ENCODE peak calls at places on chromosomes 12 and 14, in four cellular contexts. One of them, this sample, is unnamed.
A peak's percentile ranks its signal among the peaks of the same experiment; 100 is the strongest.

GRCh38 chr12:18243238-18243637 is 18.1 kb upstream of the PIK3C2G start:
- DNase-seq in germinal center: no peak
- DNase-seq in CD4-positive, CD25-positive, alpha-beta regulatory T cell: no peak
- DNase-seq in NB4: no peak
- DNase-seq in this sample: no peak

GRCh38 chr14:22472935-22473854 is 115.8 kb downstream of the DAD1 start:
- DNase-seq in germinal center: peak; percentile 59
- DNase-seq in CD4-positive, CD25-positive, alpha-beta regulatory T cell: no peak
- DNase-seq in NB4: peak; percentile 90
- DNase-seq in this sample: no peak

GRCh38 chr14:59262717-59263469 is 74.4 kb downstream of the DAAM1 start:
- DNase-seq in germinal center: no peak
- DNase-seq in CD4-positive, CD25-positive, alpha-beta regulatory T cell: no peak
- DNase-seq in NB4: no peak
- DNase-seq in this sample: peak; percentile 2

GRCh38 chr12:52533686-52534470 is 13.7 kb upstream of the KRT5 start:
- DNase-seq in germinal center: no peak
- DNase-seq in CD4-positive, CD25-positive, alpha-beta regulatory T cell: no peak
- DNase-seq in NB4: no peak
- DNase-seq in this sample: no peak

GRCh38 chr14:82806426-82806825 is 1272.8 kb upstream of the SEL1L start:
- DNase-seq in germinal center: no peak
- DNase-seq in CD4-positive, CD25-positive, alpha-beta regulatory T cell: no peak
- DNase-seq in NB4: no peak
- DNase-seq in this sample: no peak

GRCh38 chr12:107515446-107515958 is 170.1 kb upstream of the PWP1 start:
- DNase-seq in germinal center: no peak
- DNase-seq in CD4-positive, CD25-positive, alpha-beta regulatory T cell: no peak
- DNase-seq in NB4: peak; percentile 83
- DNase-seq in this sample: no peak

GRCh38 chr12:56143870-56144269 is 8.5 kb upstream of the MYL6B start:
- DNase-seq in germinal center: no peak
- DNase-seq in CD4-positive, CD25-positive, alpha-beta regulatory T cell: no peak
- DNase-seq in NB4: no peak
- DNase-seq in this sample: no peak

GRCh38 chr12:116556964-116557706 is 2.0 kb upstream of the MAP1LC3B2 start:
- DNase-seq in germinal center: no peak
- DNase-seq in CD4-positive, CD25-positive, alpha-beta regulatory T cell: no peak
- DNase-seq in NB4: peak; percentile 75
- DNase-seq in this sample: no peak

GRCh38 chr14:76904740-76905569 is 78.7 kb downstream of the LRRC74A start:
- DNase-seq in germinal center: peak; percentile 67
- DNase-seq in CD4-positive, CD25-positive, alpha-beta regulatory T cell: peak; percentile 64
- DNase-seq in NB4: peak; percentile 90
- DNase-seq in this sample: peak; percentile 90

GRCh38 chr14:22791302-22791701 is 23.9 kb downstream of the SLC7A7 start:
- DNase-seq in germinal center: no peak
- DNase-seq in CD4-positive, CD25-positive, alpha-beta regulatory T cell: no peak
- DNase-seq in NB4: no peak
- DNase-seq in this sample: no peak

GRCh38 chr14:69149461-69150244 is 3.3 kb downstream of the DCAF5 start:
- DNase-seq in germinal center: no peak
- DNase-seq in CD4-positive, CD25-positive, alpha-beta regulatory T cell: no peak
- DNase-seq in NB4: no peak
- DNase-seq in this sample: no peak

GRCh38 chr12:131833896-131834641 is 5.9 kb downstream of the MMP17 start:
- DNase-seq in germinal center: no peak
- DNase-seq in CD4-positive, CD25-positive, alpha-beta regulatory T cell: no peak
- DNase-seq in NB4: peak; percentile 45
- DNase-seq in this sample: no peak

GRCh38 chr12:67982165-67982563 is 7.1 kb upstream of the IFNG-AS1 start:
- DNase-seq in germinal center: no peak
- DNase-seq in CD4-positive, CD25-positive, alpha-beta regulatory T cell: no peak
- DNase-seq in NB4: no peak
- DNase-seq in this sample: no peak

GRCh38 chr14:54211562-54212308 is 185.1 kb upstream of the CDKN3 start:
- DNase-seq in germinal center: no peak
- DNase-seq in CD4-positive, CD25-positive, alpha-beta regulatory T cell: no peak
- DNase-seq in NB4: no peak
- DNase-seq in this sample: no peak

GRCh38 chr12:110046451-110047187 is 1.7 kb downstream of the C12orf76 start:
- DNase-seq in germinal center: no peak
- DNase-seq in CD4-positive, CD25-positive, alpha-beta regulatory T cell: no peak
- DNase-seq in NB4: peak; percentile 40
- DNase-seq in this sample: no peak

GRCh38 chr12:117377758-117378157 is 16.3 kb upstream of the NOS1 start:
- DNase-seq in germinal center: no peak
- DNase-seq in CD4-positive, CD25-positive, alpha-beta regulatory T cell: no peak
- DNase-seq in NB4: no peak
- DNase-seq in this sample: peak; percentile 23

GRCh38 chr12:123200414-123200813 is 32.5 kb downstream of the MPHOSPH9 start:
- DNase-seq in germinal center: no peak
- DNase-seq in CD4-positive, CD25-positive, alpha-beta regulatory T cell: peak; percentile 20
- DNase-seq in NB4: no peak
- DNase-seq in this sample: no peak

GRCh38 chr14:74462993-74463392 is 30.1 kb downstream of the NPC2 start:
- DNase-seq in germinal center: no peak
- DNase-seq in CD4-positive, CD25-positive, alpha-beta regulatory T cell: no peak
- DNase-seq in NB4: no peak
- DNase-seq in this sample: no peak

GRCh38 chr14:30874120-30874998 is at the start of gene COCH:
- DNase-seq in germinal center: peak; percentile 83
- DNase-seq in CD4-positive, CD25-positive, alpha-beta regulatory T cell: peak; percentile 9
- DNase-seq in NB4: peak; percentile 92
- DNase-seq in this sample: peak; percentile 41

This sample was measured in Jurkat, Clone E6-1.